ENCODE peak calls at places on chromosomes 6 and 20, in eight cellular contexts. C is testis, H is endothelial cell of umbilical vein, Y is IMR-90, U is HCT116, D is sigmoid colon, F is H54, M is uterus. O is an unnamed sample.

GRCh38 chr6:136550330-136551071 is at the start of gene MAP7:
- DNase-seq in H (peak), U (peak), C (peak), M (peak), D (peak), Y (peak), F (no peak), O (peak)

GRCh38 chr20:19944772-19945459 is 72.2 kb upstream of the NAA20 start:
- DNase-seq in F (no peak), C (no peak), U (no peak), D (no peak), Y (peak), M (no peak), H (no peak), O (no peak)

GRCh38 chr6:112348334-112348874 is 1.3 kb downstream of the RFPL4B start:
- DNase-seq in C (no peak), F (no peak), H (no peak), M (no peak), U (no peak), Y (no peak), D (no peak), O (no peak)

GRCh38 chr6:34560366-34561226 is 4.5 kb upstream of the SPDEF start:
- DNase-seq in M (no peak), F (no peak), H (peak), D (no peak), U (no peak), Y (peak), C (peak), O (peak)

GRCh38 chr6:42113929-42114636 is 28.3 kb downstream of the C6orf132 start:
- DNase-seq in D (no peak), Y (peak), F (peak), H (no peak), M (no peak), U (peak), C (no peak), O (no peak)

GRCh38 chr6:52271852-52272460 is 12.6 kb downstream of the MCM3 start:
- DNase-seq in M (no peak), U (no peak), F (no peak), Y (peak), H (peak), D (no peak), C (no peak), O (no peak)

GRCh38 chr6:161736796-161737292 is 463.0 kb upstream of the AGPAT4 start:
- DNase-seq in M (no peak), D (no peak), U (no peak), Y (no peak), H (no peak), F (no peak), C (no peak), O (no peak)

GRCh38 chr20:25321991-25322390 is 68.6 kb downstream of the ABHD12 start:
- DNase-seq in M (no peak), U (no peak), H (no peak), Y (no peak), C (no peak), D (no peak), F (no peak), O (no peak)

GRCh38 chr6:26016326-26017275 is 54.0 kb downstream of the TRIM38 start:
- DNase-seq in Y (peak), M (no peak), U (no peak), H (peak), D (no peak), F (no peak), C (peak), O (no peak)

GRCh38 chr6:44441091-44441855 is 53.8 kb downstream of the CDC5L start:
- DNase-seq in M (no peak), F (no peak), C (no peak), H (peak), U (no peak), D (no peak), Y (no peak), O (no peak)

GRCh38 chr20:10985536-10985935 is 311.7 kb upstream of the JAG1 start:
- DNase-seq in M (no peak), Y (peak), D (no peak), H (peak), F (no peak), U (no peak), C (no peak), O (no peak)

GRCh38 chr20:55139173-55139765 is 663.9 kb downstream of the DOK5 start:
- DNase-seq in M (no peak), C (no peak), D (no peak), U (no peak), H (no peak), F (no peak), Y (no peak), O (no peak)

GRCh38 chr20:22623211-22623610 is 38.8 kb upstream of the FOXA2 start:
- DNase-seq in F (no peak), M (no peak), Y (peak), C (no peak), U (peak), D (no peak), H (peak), O (no peak)

GRCh38 chr6:140001851-140002301 is 627.4 kb upstream of the CITED2 start:
- DNase-seq in F (no peak), M (no peak), H (no peak), U (no peak), Y (peak), C (no peak), D (no peak), O (no peak)

GRCh38 chr6:52363222-52363867 is 1.4 kb downstream of the PAQR8 start:
- DNase-seq in M (no peak), F (no peak), C (peak), U (no peak), Y (peak), H (no peak), D (no peak), O (peak)

DNA sequence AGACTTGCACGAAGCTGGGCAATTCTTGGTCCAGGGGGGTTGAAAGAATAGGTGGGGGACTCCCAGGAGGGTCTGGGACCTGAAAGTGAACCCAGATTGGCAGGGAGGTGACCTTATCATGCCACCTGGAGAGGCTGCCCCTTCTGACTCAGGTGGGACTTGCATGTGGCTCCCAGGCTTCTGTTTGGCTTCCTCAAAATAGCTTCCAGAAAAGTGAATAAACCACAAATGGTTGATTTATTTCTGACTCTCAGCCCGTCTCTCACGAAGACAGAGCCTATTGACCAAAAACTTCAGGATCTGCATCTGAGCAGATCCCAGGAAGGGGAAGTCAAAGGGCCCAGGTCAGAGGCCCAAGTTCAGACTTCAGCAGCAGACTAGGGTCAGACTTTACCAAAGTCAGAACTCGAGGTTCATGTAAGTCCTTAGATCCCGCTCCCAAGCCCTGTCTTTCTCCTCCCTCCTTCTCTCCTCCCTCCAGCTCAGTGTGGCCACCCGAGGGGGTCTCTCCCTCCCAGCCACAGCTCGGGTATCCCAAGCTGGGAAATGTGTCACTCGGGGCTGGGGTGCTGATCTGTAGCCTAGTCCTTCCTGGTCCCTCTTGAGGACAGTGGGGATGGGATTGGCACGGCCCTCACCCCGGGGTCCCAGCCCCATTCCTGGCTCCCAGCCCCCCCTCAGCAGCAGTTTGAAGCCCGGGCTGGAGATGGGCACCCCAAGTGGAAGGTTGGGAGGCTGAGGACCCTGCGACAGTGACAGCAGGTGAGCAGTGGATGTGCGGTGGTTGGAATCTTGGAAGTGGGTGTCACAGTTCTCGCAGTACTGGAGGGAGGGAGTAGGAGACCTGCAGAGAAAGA is 1.5 kb upstream of the C6orf47 start:
- DNase-seq in F (no peak), C (no peak), Y (no peak), M (no peak), D (no peak), H (no peak), U (no peak), O (no peak)
- TF ChIP-seq POLR2A in F (no peak), C (no peak), Y (no peak), M (no peak), D (no peak), H (no peak), U (no peak), O (no peak)

DNA sequence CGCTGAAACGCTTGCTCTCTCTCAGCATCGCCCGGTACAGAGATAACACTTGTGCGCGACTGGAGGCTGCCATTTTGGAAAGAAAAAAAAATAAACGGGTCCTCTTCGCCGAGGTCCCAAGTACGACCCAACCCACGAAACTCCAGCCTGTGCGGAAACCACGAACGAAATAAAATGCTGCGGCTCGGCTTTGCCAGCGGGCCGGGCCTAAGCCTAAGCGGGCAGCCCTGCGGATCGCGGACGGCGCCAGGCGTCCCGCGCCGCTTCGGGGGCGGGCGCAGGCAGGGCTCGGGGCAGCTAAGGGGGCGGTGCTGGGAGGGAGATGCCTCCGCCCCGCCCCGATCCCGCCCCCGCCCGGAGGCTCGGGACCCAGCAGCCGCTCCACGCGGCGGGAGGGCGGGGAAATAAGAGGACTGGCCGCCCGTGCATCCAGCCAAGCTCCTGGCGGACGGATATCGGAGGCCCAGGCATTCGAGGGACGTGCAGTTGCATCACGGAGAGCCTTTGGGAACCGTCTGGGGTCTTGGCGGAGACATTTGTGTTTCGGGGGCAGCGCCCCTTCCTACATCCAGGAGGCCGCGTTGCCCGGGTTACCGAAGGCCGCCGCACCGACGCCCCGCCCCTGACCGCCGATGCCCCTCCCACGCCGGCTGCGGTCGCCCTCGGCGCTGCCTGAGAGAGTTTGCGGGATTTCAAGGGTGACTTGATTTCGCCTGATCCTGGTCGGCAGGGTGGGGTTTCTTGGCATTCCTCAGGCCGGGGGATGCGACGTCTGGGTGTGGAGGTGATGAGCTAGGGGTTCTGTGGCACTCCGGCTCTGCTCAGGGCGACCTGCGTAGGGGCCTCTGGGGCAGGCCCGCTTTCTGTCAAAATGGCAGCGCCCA is at the start of the genes FARS2 and LYRM4:
- DNase-seq in H (peak), D (peak), M (peak), U (peak), Y (peak), F (peak), C (peak), O (peak)
- TF ChIP-seq POLR2A in H (peak), D (no peak), M (peak), U (no peak), Y (peak), F (peak), C (no peak), O (peak)

GRCh38 chr6:132765560-132765959 is 7.9 kb upstream of the VNN2 start:
- DNase-seq in C (no peak), H (no peak), D (no peak), M (no peak), U (no peak), Y (no peak), F (no peak), O (no peak)

GRCh38 chr6:132764370-132764769 is 6.7 kb upstream of the VNN2 start:
- DNase-seq in U (no peak), H (peak), F (peak), Y (peak), M (peak), D (no peak), C (no peak), O (no peak)

GRCh38 chr6:132763269-132763668 is 5.6 kb upstream of the VNN2 start:
- DNase-seq in D (no peak), C (no peak), Y (no peak), H (no peak), M (no peak), F (no peak), U (no peak), O (no peak)

GRCh38 chr6:132758689-132759088 is 985 bp upstream of the VNN2 start:
- DNase-seq in C (no peak), M (no peak), Y (no peak), H (no peak), D (no peak), U (no peak), F (no peak), O (no peak)

GRCh38 chr6:132760256-132760655 is 2.6 kb upstream of the VNN2 start:
- DNase-seq in M (no peak), D (no peak), C (no peak), H (no peak), U (no peak), F (no peak), Y (no peak), O (no peak)
- TF ChIP-seq POLR2A in M (no peak), D (no peak), C (no peak), H (no peak), U (no peak), F (no peak), Y (no peak), O (no peak)

DNA sequence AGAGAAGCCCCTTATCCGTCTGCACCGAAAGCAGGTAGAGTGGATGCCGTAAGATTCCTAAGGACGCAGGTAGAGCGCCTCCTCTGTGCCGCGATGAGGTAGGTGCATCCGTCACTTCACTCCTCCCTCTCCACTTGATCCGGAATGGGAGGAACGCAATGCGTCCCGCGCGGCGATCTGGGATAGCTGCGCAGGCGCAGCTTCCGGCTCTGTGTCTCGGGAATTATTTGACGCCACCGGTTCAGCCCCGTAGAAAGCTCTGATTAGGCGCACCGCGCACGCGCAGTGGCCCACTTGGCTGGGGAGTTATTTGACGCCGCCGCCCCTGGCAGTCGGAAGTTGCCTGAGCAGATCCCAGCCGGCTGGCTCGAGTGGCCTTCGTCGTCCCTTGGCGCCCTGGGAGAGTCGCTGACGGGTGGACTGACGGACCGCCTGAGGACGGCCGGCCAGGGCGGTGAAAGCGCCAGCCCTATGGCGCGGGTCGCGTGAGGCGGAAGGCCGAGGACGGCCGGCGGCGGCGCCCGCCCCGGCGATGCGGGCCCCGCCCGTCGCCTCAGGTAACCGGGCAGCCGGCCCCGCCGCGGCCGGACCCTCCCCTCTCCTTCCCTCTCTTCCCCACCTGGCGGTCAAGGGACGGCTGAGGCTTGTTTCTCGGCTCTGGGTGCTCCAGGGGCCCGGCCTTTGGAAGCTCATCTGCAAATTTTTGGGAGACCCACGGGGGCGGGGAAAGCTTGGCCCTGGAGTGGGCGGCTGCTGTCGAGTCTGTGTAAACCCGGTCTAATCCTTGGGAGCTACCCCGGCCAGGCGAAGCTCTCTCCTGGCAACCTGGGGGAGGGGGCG is at the start of gene RALGAPB:
- DNase-seq in U (peak), D (peak), M (peak), Y (peak), F (peak), C (peak), H (peak), O (peak)
- TF ChIP-seq POLR2A in U (peak), D (no peak), M (peak), Y (peak), F (peak), C (no peak), H (peak), O (peak)

O was measured in erythroblast.